ENCODE peak calls at places on chromosomes 2 and 18, in eight cellular contexts. D, T, B, C, J, P, N and M are unnamed samples.
A peak's percentile ranks its signal among the peaks of the same experiment; 100 is the strongest.

GRCh38 chr2:85744771-85745601 is 8.8 kb upstream of the ATOH8 start:
- DNase-seq in T (no peak), C (no peak), N (peak; percentile 32), D (no peak), B (no peak), J (peak; percentile 53), P (peak; percentile 64), M (no peak)

GRCh38 chr18:3360211-3360610 is 89.8 kb upstream of the TGIF1 start:
- DNase-seq in B (peak; percentile 55), T (no peak), D (peak; percentile 74), C (no peak), J (no peak), N (no peak), P (no peak), M (no peak)

GRCh38 chr2:44927979-44928659 is 13.4 kb upstream of the SIX3 start:
- DNase-seq in J (no peak), B (no peak), P (no peak), T (no peak), N (no peak), C (no peak), D (no peak), M (no peak)

GRCh38 chr2:42249887-42250286 is 80.7 kb downstream of the EML4 start:
- DNase-seq in C (no peak), J (no peak), T (no peak), P (no peak), D (no peak), B (no peak), N (peak; percentile 5), M (no peak)

GRCh38 chr2:232487385-232488096 is at the start of gene ECEL1:
- DNase-seq in B (no peak), J (no peak), P (no peak), T (no peak), N (no peak), C (peak; percentile 36), D (no peak), M (no peak)

GRCh38 chr18:8744656-8745055 is 39.3 kb downstream of the MTCL1 start:
- DNase-seq in N (no peak), P (no peak), D (no peak), B (no peak), C (no peak), J (no peak), T (peak; percentile 5), M (no peak)

GRCh38 chr2:209721497-209721896 is 50.1 kb upstream of the UNC80 start:
- DNase-seq in B (no peak), C (no peak), N (no peak), D (no peak), T (no peak), J (no peak), P (no peak), M (no peak)

GRCh38 chr2:8394131-8394530 is 287.7 kb upstream of the ID2 start:
- DNase-seq in P (no peak), C (no peak), B (no peak), J (no peak), T (no peak), N (no peak), D (no peak), M (no peak)